ENCODE peak calls at places on chromosomes 2 and 18, in seven cellular contexts. A is OCI-LY7, R is endothelial cell of umbilical vein, J is GM23338, H is H9, F is K562, L is SK-N-SH. M is an unnamed sample. For H3K4me1 and H4K20me1, the result is how much of the 10 kb centered on the place peaks cover.

GRCh38 chr2:7992612-7993596 is 689.0 kb upstream of the ID2 start:
- DNase-seq in F (no peak), J (no peak), H (no peak), L (peak), A (no peak), R (no peak), M (no peak)

GRCh38 chr2:190867182-190867581 is 13.4 kb upstream of the GLS start:
- DNase-seq in H (no peak), A (no peak), R (no peak), F (no peak), J (no peak), L (no peak), M (no peak)

GRCh38 chr2:111053825-111054490 is 66.8 kb upstream of the BCL2L11 start:
- DNase-seq in J (no peak), A (no peak), L (no peak), R (no peak), H (no peak), F (no peak), M (no peak)

GRCh38 chr2:128379021-128380005 is 60.6 kb upstream of the HS6ST1 start:
- DNase-seq in R (peak), J (no peak), A (no peak), L (peak), H (peak), F (no peak), M (peak)

GRCh38 chr2:226325541-226325940 is 474.1 kb downstream of the IRS1 start:
- DNase-seq in H (no peak), F (no peak), J (no peak), A (no peak), R (no peak), L (no peak), M (peak)

GRCh38 chr2:231530099-231531085 is at the start of gene NMUR1:
- DNase-seq in L (peak), F (peak), J (peak), H (peak), A (peak), R (peak), M (peak)

GRCh38 chr2:36513661-36514060 is 84.3 kb downstream of the FEZ2 start:
- DNase-seq in A (no peak), J (no peak), L (no peak), H (no peak), F (no peak), R (no peak), M (no peak)

GRCh38 chr2:229090231-229090630 is 180.9 kb downstream of the PID1 start:
- DNase-seq in H (no peak), A (no peak), J (peak), F (no peak), L (no peak), R (no peak), M (no peak)

GRCh38 chr2:221389421-221389820 is 182.7 kb downstream of the EPHA4 start:
- DNase-seq in J (no peak), R (no peak), L (no peak), H (no peak), A (no peak), F (no peak), M (no peak)

GRCh38 chr2:12861344-12861942 is 144.7 kb downstream of the TRIB2 start:
- DNase-seq in F (no peak), A (no peak), R (peak), J (no peak), H (no peak), L (no peak), M (no peak)

GRCh38 chr2:231615058-231615671 is 22.5 kb downstream of the TEX44 start:
- DNase-seq in L (no peak), J (peak), H (peak), A (peak), F (no peak), R (no peak), M (peak)

GRCh38 chr2:163987175-163987574 is 251.4 kb upstream of the FIGN start:
- DNase-seq in J (no peak), R (no peak), H (no peak), F (no peak), L (no peak), A (no peak), M (no peak)

GRCh38 chr2:119474371-119475224 is 42.9 kb downstream of the TMEM37 start:
- DNase-seq in J (peak), A (no peak), R (no peak), F (no peak), L (no peak), H (peak), M (no peak)

GRCh38 chr2:196403471-196403870 is 232.1 kb upstream of the STK17B start:
- DNase-seq in H (no peak), L (no peak), J (no peak), A (no peak), R (peak), F (no peak), M (no peak)

GRCh38 chr18:21741511-21742322 is 1.1 kb downstream of the MIB1 start:
- DNase-seq in L (peak), A (peak), H (peak), F (no peak), R (peak), J (peak), M (no peak)

GRCh38 chr2:29443086-29443485 is 327.9 kb downstream of the CLIP4 start:
- DNase-seq in R (no peak), F (no peak), H (no peak), A (no peak), J (no peak), L (no peak), M (no peak)

GRCh38 chr18:31876707-31877106 is 66.2 kb downstream of the TRAPPC8 start:
- DNase-seq in L (no peak), R (no peak), J (no peak), A (no peak), H (no peak), F (no peak), M (no peak)

GRCh38 chr2:18791172-18791797 is 201.9 kb upstream of the NT5C1B start:
- DNase-seq in A (no peak), J (no peak), F (no peak), R (no peak), H (no peak), L (no peak), M (no peak)

GRCh38 chr2:202680512-202680911 is 45.7 kb downstream of the FAM117B start:
- DNase-seq in F (no peak), J (no peak), R (no peak), A (no peak), L (no peak), H (no peak), M (no peak)

GRCh38 chr18:23864620-23865019 is 149.9 kb upstream of the TTC39C start:
- DNase-seq in J (no peak), A (peak), H (no peak), F (no peak), R (no peak), L (no peak), M (no peak)

GRCh38 chr2:54429055-54429454 is 27.1 kb upstream of the SPTBN1 start:
- DNase-seq in H (no peak), F (no peak), J (no peak), R (peak), L (no peak), A (no peak), M (no peak)

GRCh38 chr2:160994141-160995002 is 165.9 kb upstream of the TANK start:
- DNase-seq in H (peak), F (peak), L (peak), R (peak), A (peak), J (peak), M (peak)

GRCh38 chr2:144455979-144456378 is 63.9 kb downstream of the ZEB2 start:
- DNase-seq in J (no peak), A (no peak), H (no peak), F (no peak), R (peak), L (no peak), M (no peak)

GRCh38 chr2:65901809-65902208 is 469.4 kb upstream of the SPRED2 start:
- DNase-seq in A (no peak), J (no peak), H (no peak), F (no peak), R (no peak), L (no peak), M (no peak)

GRCh38 chr2:186068154-186068826 is 329.7 kb downstream of the FSIP2 start:
- DNase-seq in R (no peak), L (peak), A (no peak), H (no peak), J (no peak), F (no peak), M (peak)

GRCh38 chr2:203352604-203353255 is 24.5 kb downstream of the ABI2 start:
- DNase-seq in F (no peak), H (no peak), L (no peak), R (no peak), A (no peak), J (no peak), M (no peak)

GRCh38 chr2:52064234-52064633 is 1032.3 kb upstream of the NRXN1 start:
- DNase-seq in J (no peak), A (no peak), L (no peak), H (no peak), F (no peak), R (no peak), M (no peak)

GRCh38 chr18:32372381-32373061 is 98.2 kb downstream of the GAREM1 start:
- DNase-seq in L (no peak), R (no peak), A (no peak), H (no peak), F (no peak), J (no peak), M (no peak)

GRCh38 chr18:49161627-49162026 is 210.9 kb upstream of the SMAD7 start:
- DNase-seq in L (peak), A (no peak), H (no peak), R (no peak), F (no peak), J (no peak), M (no peak)

GRCh38 chr2:181025004-181025403 is 44.6 kb downstream of the UBE2E3 start:
- DNase-seq in L (no peak), H (no peak), J (no peak), R (no peak), F (no peak), A (no peak), M (no peak)

GRCh38 chr2:61694312-61695274 is 156.4 kb upstream of the XPO1 start:
- DNase-seq in F (peak), J (peak), L (peak), A (peak), R (peak), H (peak), M (peak)

GRCh38 chr18:75923169-75923568 is 495.7 kb upstream of the SMIM21 start:
- DNase-seq in H (no peak), R (no peak), A (no peak), F (no peak), L (no peak), J (no peak), M (no peak)

GRCh38 chr2:175012516-175012915 is 7.3 kb upstream of the CHN1 start:
- DNase-seq in R (peak), F (no peak), H (no peak), A (no peak), L (no peak), J (no peak), M (no peak)

GRCh38 chr2:187336332-187336731 is 111.7 kb downstream of the CALCRL start:
- DNase-seq in H (no peak), A (no peak), F (no peak), R (no peak), J (no peak), L (no peak), M (no peak)

GRCh38 chr2:187333804-187334203 is 114.2 kb downstream of the CALCRL start:
- DNase-seq in A (no peak), H (no peak), L (no peak), R (no peak), J (no peak), F (no peak), M (no peak)

GRCh38 chr2:187338679-187339121 is 109.4 kb downstream of the CALCRL start:
- DNase-seq in F (no peak), J (peak), L (peak), R (peak), A (no peak), H (peak), M (peak)
- H3K4me1 ChIP-seq in F (under half), J (under half), L (under half), R (under half), A (under half), H (under half), M (under half)

GRCh38 chr18:3985664-3986063 is 469.4 kb downstream of the DLGAP1 start:
- DNase-seq in F (no peak), J (no peak), L (no peak), R (no peak), A (no peak), H (no peak), M (no peak)

GRCh38 chr18:3983351-3983969 is 471.6 kb downstream of the DLGAP1 start:
- DNase-seq in A (no peak), L (no peak), R (no peak), J (no peak), F (no peak), H (no peak), M (no peak)

GRCh38 chr18:3982541-3982940 is 472.6 kb downstream of the DLGAP1 start:
- DNase-seq in R (no peak), L (no peak), H (no peak), A (no peak), F (no peak), J (no peak), M (no peak)

GRCh38 chr18:3985030-3985429 is 470.1 kb downstream of the DLGAP1 start:
- DNase-seq in J (no peak), L (no peak), H (no peak), F (no peak), A (peak), R (no peak), M (no peak)

DNA sequence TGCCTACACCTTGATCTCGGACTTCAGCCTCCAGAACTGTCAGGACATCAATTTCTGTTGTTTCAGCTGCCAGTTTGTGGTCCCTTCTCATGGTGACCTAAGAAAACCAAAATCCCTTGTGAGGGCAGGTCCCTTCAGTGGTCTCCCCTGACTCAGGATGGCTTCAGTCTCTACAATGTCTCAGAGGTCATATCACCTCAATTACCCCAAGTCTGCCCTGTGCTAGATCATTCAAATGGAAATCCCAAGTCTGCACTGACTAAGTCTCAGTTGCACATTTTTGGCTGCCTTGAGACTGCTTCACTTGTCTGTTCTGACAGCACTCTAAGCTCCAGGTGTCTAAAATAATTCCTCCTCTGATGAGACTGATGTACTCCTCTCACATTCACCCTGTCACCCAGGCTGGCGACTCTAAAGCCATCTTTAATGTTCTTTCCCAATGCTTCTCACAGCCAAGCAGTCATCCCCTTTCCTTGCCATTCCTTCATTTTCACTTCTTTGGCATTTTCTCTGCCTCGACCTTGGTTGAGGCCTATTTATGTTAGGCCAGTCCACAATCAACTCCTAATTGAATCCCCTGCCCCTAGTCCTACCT is 470.8 kb downstream of the DLGAP1 start:
- DNase-seq in J (no peak), L (no peak), F (no peak), A (no peak), R (no peak), H (no peak), M (no peak)
- H4K20me1 ChIP-seq in J (under half), L (under half), F (under half), A (under half), R (under half), H (under half), M (under half)

GRCh38 chr2:117199511-117199910 is 615.0 kb upstream of the DDX18 start:
- DNase-seq in F (no peak), H (no peak), J (no peak), A (no peak), L (no peak), R (no peak), M (no peak)

GRCh38 chr2:117190856-117191255 is 623.6 kb upstream of the DDX18 start:
- DNase-seq in R (no peak), F (no peak), A (no peak), L (peak), H (no peak), J (no peak), M (no peak)

DNA sequence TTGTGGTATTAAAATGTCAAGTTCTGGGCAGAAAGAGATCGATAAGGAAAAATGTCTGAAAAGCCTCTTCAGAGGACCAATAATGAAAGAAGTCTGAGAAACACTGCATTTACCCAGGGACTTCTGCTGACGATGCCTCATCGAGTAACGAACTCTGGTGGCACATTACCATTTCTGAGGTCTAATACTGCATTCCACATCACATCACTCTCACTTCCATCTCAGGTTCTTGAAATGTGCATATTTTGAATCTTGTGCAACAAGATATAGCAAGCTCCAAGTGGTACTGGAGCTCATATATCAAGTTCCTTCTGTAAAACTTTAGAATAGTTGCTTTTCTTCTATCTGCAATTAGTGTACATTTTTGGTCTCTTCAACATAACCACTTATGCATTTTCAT is 619.1 kb upstream of the DDX18 start:
- DNase-seq in H (no peak), R (no peak), F (no peak), L (no peak), J (no peak), A (no peak), M (no peak)
- H3K4me1 ChIP-seq in H (under half), R (under half), F (under half), L (under half), J (under half), A (under half), M (under half)

GRCh38 chr2:28399946-28400345 is 7.3 kb downstream of the FOSL2 start:
- DNase-seq in H (no peak), R (no peak), J (no peak), F (no peak), A (no peak), L (no peak), M (no peak)

GRCh38 chr2:28400921-28401320 is 8.3 kb downstream of the FOSL2 start:
- DNase-seq in J (no peak), A (no peak), L (no peak), H (no peak), F (no peak), R (no peak), M (no peak)

GRCh38 chr2:28398101-28398834 is 5.6 kb downstream of the FOSL2 start:
- DNase-seq in R (no peak), F (no peak), A (no peak), L (no peak), H (no peak), J (no peak), M (no peak)

GRCh38 chr2:28400434-28400833 is 7.8 kb downstream of the FOSL2 start:
- DNase-seq in A (no peak), J (no peak), H (no peak), L (no peak), F (no peak), R (no peak), M (peak)

DNA sequence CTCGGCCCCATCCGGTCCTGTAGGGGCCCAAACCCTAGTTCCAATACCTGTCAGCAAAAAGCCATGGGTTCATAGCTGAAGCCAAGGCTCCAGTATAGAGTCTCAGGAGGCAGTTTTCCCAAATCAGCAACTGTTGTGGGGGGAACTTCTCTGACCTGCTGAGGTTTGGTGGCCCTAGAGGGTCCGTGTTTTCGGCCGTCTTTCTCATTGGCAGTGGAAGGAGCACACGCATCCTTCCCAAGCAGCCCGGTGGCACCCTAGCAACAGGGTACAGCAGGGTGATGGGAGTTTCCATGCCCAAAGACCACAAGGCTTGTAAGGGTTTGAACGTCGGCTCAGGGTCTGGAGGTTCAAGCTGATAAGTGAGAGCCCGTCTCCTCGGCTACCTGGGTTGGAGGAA is 6.6 kb downstream of the FOSL2 start:
- DNase-seq in L (no peak), F (no peak), H (no peak), A (no peak), R (no peak), J (no peak), M (no peak)
- H4K20me1 ChIP-seq in L (half or more), F (under half), H (under half), A (under half), R (under half), J (under half), M (under half)

GRCh38 chr18:54277899-54278298 is 8.6 kb downstream of the POLI start:
- DNase-seq in F (no peak), R (no peak), A (no peak), H (no peak), J (no peak), L (no peak), M (no peak)
- H3K4me1 ChIP-seq in F (under half), R (under half), A (under half), H (under half), J (under half), L (under half), M (under half)

GRCh38 chr18:79682896-79683625 is 3.5 kb downstream of the CTDP1 start:
- DNase-seq in A (no peak), H (no peak), F (no peak), R (no peak), L (no peak), J (no peak), M (no peak)
- H4K20me1 ChIP-seq in A (under half), H (under half), F (under half), R (under half), L (half or more), J (under half), M (under half)

DNA sequence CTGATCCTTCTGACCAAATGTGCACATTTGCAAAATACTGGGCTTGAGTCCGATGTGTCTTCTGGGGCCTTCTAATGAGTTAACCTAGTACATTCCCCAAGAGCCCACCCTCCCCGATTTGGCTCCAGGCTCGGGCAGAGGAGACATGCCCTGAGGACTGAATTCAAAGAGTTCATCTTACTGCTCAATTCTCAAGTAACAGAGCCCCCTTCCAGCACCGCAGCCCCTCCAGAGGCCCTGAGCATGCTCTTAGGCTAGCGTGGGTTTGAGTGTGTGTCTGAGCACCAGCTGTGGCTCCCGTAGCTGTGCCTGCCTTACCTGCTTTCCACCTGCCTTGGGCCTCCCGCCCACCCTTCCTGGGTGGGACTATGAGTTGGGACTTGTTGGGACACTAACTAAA is 116.6 kb upstream of the COPS8 start:
- DNase-seq in J (no peak), H (no peak), L (no peak), R (no peak), A (no peak), F (no peak), M (no peak)
- H3K4me1 ChIP-seq in J (under half), H (under half), L (under half), R (under half), A (under half), F (under half), M (under half)

GRCh38 chr2:177242136-177242987 is 22.2 kb downstream of the NFE2L2 start:
- DNase-seq in A (no peak), F (peak), R (peak), H (no peak), L (peak), J (no peak), M (no peak)

GRCh38 chr2:177244244-177244771 is 20.2 kb downstream of the NFE2L2 start:
- DNase-seq in F (no peak), H (no peak), R (no peak), A (no peak), L (no peak), J (no peak), M (no peak)

GRCh38 chr2:177245010-177245422 is 19.5 kb downstream of the NFE2L2 start:
- DNase-seq in A (no peak), R (peak), L (no peak), H (no peak), J (peak), F (peak), M (no peak)

GRCh38 chr2:177243073-177243472 is 21.5 kb downstream of the NFE2L2 start:
- DNase-seq in F (no peak), H (no peak), A (no peak), R (no peak), L (no peak), J (no peak), M (no peak)

GRCh38 chr2:177243476-177243875 is 21.1 kb downstream of the NFE2L2 start:
- DNase-seq in H (no peak), J (no peak), F (no peak), A (no peak), L (no peak), R (no peak), M (no peak)
- H4K20me1 ChIP-seq in H (under half), J (under half), F (under half), A (under half), L (under half), R (under half), M (under half)

M was measured in neural progenitor cell.